ENCODE peak calls at places on chromosomes 2 and 18, in seven cellular contexts. H, V, D, I, S, C and T are unnamed samples.

GRCh38 chr2:173149491-173149890 is 73.8 kb downstream of the MAP3K20 start:
- DNase-seq in I (no peak), V (no peak), D (no peak), C (peak), H (no peak), S (no peak), T (no peak)

GRCh38 chr2:241232736-241233575 is 44.5 kb downstream of the ANO7 start:
- DNase-seq in S (no peak), C (no peak), D (no peak), H (no peak), V (no peak), I (no peak), T (no peak)

GRCh38 chr2:129297430-129297829 is 682.0 kb upstream of the RAB6C start:
- DNase-seq in H (no peak), V (no peak), C (no peak), D (no peak), S (no peak), I (peak), T (no peak)

GRCh38 chr2:218026244-218026643 is 23.4 kb upstream of the TNS1 start:
- DNase-seq in H (no peak), I (no peak), C (no peak), V (no peak), S (no peak), D (no peak), T (no peak)

GRCh38 chr2:239062743-239063142 is 214.9 kb downstream of the TWIST2 start:
- DNase-seq in V (no peak), S (no peak), D (no peak), I (no peak), C (no peak), H (no peak), T (no peak)

GRCh38 chr2:121049141-121049540 is 235.9 kb downstream of the TFCP2L1 start:
- DNase-seq in V (no peak), C (no peak), H (no peak), I (no peak), D (no peak), S (no peak), T (no peak)

GRCh38 chr2:173881466-173881865 is 83.7 kb downstream of the SP3 start:
- DNase-seq in C (no peak), D (no peak), H (no peak), I (peak), V (no peak), S (no peak), T (peak)

GRCh38 chr2:136363921-136364320 is 246.0 kb upstream of the CXCR4 start:
- DNase-seq in V (no peak), I (no peak), D (no peak), H (no peak), S (no peak), C (no peak), T (no peak)

GRCh38 chr2:9205963-9206948 is at the start of gene ASAP2:
- DNase-seq in V (peak), H (no peak), D (no peak), S (no peak), C (no peak), I (peak), T (peak)

GRCh38 chr2:10302479-10303173 is at the start of gene HPCAL1:
- DNase-seq in D (no peak), S (peak), I (peak), V (peak), C (peak), H (peak), T (peak)

GRCh38 chr2:232511336-232511863 is 8.8 kb upstream of the PRSS56 start:
- DNase-seq in C (no peak), I (no peak), S (no peak), V (no peak), H (no peak), D (no peak), T (peak)

GRCh38 chr2:74524005-74524404 is 2.0 kb downstream of the DQX1 start:
- DNase-seq in H (no peak), D (no peak), S (no peak), V (no peak), I (no peak), C (no peak), T (no peak)

GRCh38 chr2:216545359-216545758 is 46.7 kb downstream of the RPL37A start:
- DNase-seq in V (no peak), D (no peak), I (peak), H (no peak), C (no peak), S (no peak), T (no peak)

GRCh38 chr18:57015036-57015805 is 131.7 kb upstream of the BOD1L2 start:
- DNase-seq in H (no peak), I (no peak), C (no peak), S (no peak), D (no peak), V (no peak), T (no peak)

GRCh38 chr18:57134564-57135211 is 12.2 kb upstream of the BOD1L2 start:
- DNase-seq in I (peak), H (no peak), S (no peak), D (no peak), C (no peak), V (no peak), T (no peak)

GRCh38 chr2:65654496-65654895 is 222.1 kb upstream of the SPRED2 start:
- DNase-seq in C (no peak), I (no peak), H (no peak), D (no peak), S (no peak), V (no peak), T (no peak)

GRCh38 chr2:46850742-46851141 is 64.9 kb downstream of the MCFD2 start:
- DNase-seq in D (no peak), V (no peak), S (no peak), H (no peak), C (no peak), I (no peak), T (no peak)

GRCh38 chr2:218006741-218007140 is 3.9 kb upstream of the TNS1 start:
- DNase-seq in D (no peak), C (no peak), I (no peak), H (no peak), V (no peak), S (no peak), T (no peak)

GRCh38 chr2:115303-115702 is 69.0 kb upstream of the FAM110C start:
- DNase-seq in I (no peak), C (no peak), H (no peak), V (peak), S (peak), D (no peak), T (no peak)

GRCh38 chr2:28631514-28632206 is 120.0 kb upstream of the PPP1CB start:
- DNase-seq in D (no peak), H (no peak), C (no peak), I (no peak), S (no peak), V (no peak), T (no peak)

GRCh38 chr2:231780123-231780908 is 766 bp downstream of the PDE6D start:
- DNase-seq in I (peak), V (peak), C (no peak), D (no peak), S (no peak), H (no peak), T (peak)

GRCh38 chr2:6441800-6442199 is 423.9 kb downstream of the CMPK2 start:
- DNase-seq in H (no peak), D (no peak), S (no peak), C (no peak), V (no peak), I (no peak), T (no peak)

GRCh38 chr18:69943021-69943420 is 4.7 kb downstream of the CD226 start:
- DNase-seq in D (no peak), C (no peak), I (no peak), S (no peak), V (no peak), H (no peak), T (no peak)

GRCh38 chr2:76850969-76851368 is 671.2 kb downstream of the LRRTM4 start:
- DNase-seq in I (no peak), C (no peak), V (no peak), H (no peak), D (no peak), S (no peak), T (no peak)

GRCh38 chr2:71306762-71307161 is 24.8 kb upstream of the ZNF638 start:
- DNase-seq in C (no peak), H (no peak), S (no peak), V (no peak), D (no peak), I (no peak), T (no peak)

GRCh38 chr2:231129216-231129615 is 4.4 kb upstream of the HTR2B start:
- DNase-seq in C (no peak), I (no peak), V (no peak), S (no peak), D (no peak), H (no peak), T (no peak)

GRCh38 chr2:26347286-26347865 is 787 bp upstream of the ADGRF3 start:
- DNase-seq in S (no peak), C (no peak), I (peak), D (no peak), H (no peak), V (no peak), T (no peak)

GRCh38 chr2:17606851-17607250 is 66.4 kb downstream of the VSNL1 start:
- DNase-seq in H (no peak), I (no peak), C (no peak), D (no peak), V (no peak), S (no peak), T (no peak)

GRCh38 chr2:128313076-128313836 is 5.4 kb downstream of the HS6ST1 start:
- DNase-seq in D (no peak), V (no peak), C (no peak), I (no peak), S (peak), H (no peak), T (peak)

GRCh38 chr18:49812321-49813070 is 837 bp downstream of the ACAA2 start:
- DNase-seq in I (no peak), H (no peak), C (no peak), D (no peak), V (no peak), S (no peak), T (peak)

DNA sequence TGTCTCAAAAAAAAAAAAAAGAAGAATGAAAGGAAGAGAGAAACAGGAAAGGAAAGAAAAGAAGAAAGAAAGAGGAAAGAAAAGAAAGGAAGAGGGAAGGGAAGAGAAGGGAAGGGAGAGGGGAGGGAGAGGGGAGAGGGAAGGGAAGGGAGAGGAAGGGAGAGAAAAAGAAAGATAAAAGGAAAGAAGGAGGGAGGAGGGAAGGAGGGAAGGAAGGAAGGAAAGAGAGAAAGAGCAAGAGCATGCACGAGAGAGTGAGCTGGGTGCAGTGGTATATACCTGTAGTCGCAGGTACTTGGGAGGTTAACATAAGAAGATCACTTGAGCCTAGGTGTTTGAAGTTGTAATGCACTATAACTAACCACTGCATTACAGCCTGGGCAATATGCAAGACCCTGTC is 6.6 kb upstream of the BAZ2B start:
- DNase-seq in H (no peak), I (no peak), D (no peak), S (no peak), C (no peak), V (no peak), T (no peak)
- TF ChIP-seq SIN3A in H (no peak), I (no peak), D (no peak), S (no peak), C (no peak), V (no peak), T (no peak)

DNA sequence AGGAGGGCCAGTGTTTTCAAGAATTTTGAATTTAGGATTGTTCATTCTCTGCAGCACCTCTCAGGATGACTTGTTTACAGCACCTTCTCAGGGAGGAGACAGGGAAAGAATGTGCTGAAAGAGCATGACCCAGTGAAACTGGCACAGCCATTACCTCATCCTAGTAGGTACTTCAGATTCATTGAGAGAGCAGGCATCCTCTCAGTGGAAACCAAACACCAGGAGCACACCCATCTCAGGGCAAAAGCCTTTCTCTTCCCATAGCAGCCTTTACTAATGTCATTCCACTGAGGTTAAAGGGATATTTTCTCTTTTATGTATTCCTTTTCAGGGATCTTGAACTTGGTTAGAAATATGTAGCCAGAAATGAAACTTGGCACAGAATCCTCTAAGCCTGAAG is 2.6 kb downstream of the MAP2 start:
- DNase-seq in H (no peak), I (no peak), C (no peak), S (no peak), V (no peak), D (no peak), T (peak)
- TF ChIP-seq SIN3A in H (no peak), I (no peak), C (no peak), S (no peak), V (no peak), D (no peak), T (no peak)

GRCh38 chr2:133641497-133641896 is 73.2 kb upstream of the NCKAP5 start:
- DNase-seq in I (no peak), V (no peak), C (no peak), H (no peak), D (no peak), S (peak), T (no peak)
- TF ChIP-seq SIN3A in I (no peak), V (no peak), C (no peak), H (no peak), D (no peak), S (peak), T (no peak)

DNA sequence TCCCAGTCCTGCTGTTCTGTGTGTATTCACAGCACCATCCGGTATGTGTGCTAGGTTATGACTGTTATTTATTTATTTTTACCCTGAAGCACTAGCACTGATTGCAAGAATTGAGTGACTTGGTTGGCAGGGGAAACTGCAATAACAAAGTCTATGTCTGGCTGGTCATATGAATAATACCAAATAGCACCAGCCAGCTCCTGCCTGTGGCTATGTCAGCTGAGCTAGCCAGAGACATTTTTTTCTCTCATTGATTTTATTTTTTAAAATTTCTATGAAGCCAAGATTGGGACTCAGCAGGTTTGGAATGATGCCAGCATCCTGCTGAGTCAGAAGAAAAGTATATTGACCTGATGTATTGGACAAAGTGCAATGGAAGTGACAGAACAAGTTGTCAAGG is 188.5 kb upstream of the CDH2 start:
- DNase-seq in C (no peak), V (no peak), H (no peak), S (no peak), I (no peak), D (peak), T (no peak)
- TF ChIP-seq SIN3A in C (no peak), V (no peak), H (no peak), S (no peak), I (no peak), D (no peak), T (no peak)

GRCh38 chr2:226728996-226729395 is 70.6 kb downstream of the IRS1 start:
- DNase-seq in D (no peak), S (no peak), V (no peak), C (no peak), I (no peak), H (no peak), T (no peak)

GRCh38 chr2:226732478-226733188 is 67.0 kb downstream of the IRS1 start:
- DNase-seq in C (no peak), H (no peak), I (no peak), V (peak), S (no peak), D (no peak), T (no peak)

GRCh38 chr2:226733189-226733858 is 66.3 kb downstream of the IRS1 start:
- DNase-seq in I (no peak), H (no peak), C (no peak), S (no peak), V (peak), D (no peak), T (no peak)

GRCh38 chr2:226727251-226727650 is 72.4 kb downstream of the IRS1 start:
- DNase-seq in I (no peak), S (no peak), H (no peak), D (no peak), V (no peak), C (no peak), T (no peak)

GRCh38 chr2:226730487-226730886 is 69.1 kb downstream of the IRS1 start:
- DNase-seq in D (no peak), C (no peak), V (peak), I (peak), S (peak), H (no peak), T (peak)
- TF ChIP-seq SIN3A in D (no peak), C (no peak), V (no peak), I (no peak), S (no peak), H (no peak), T (no peak)

GRCh38 chr2:199230091-199230490 is 227.6 kb downstream of the SATB2 start:
- DNase-seq in I (no peak), S (no peak), V (no peak), D (no peak), C (no peak), H (no peak), T (no peak)

GRCh38 chr2:199223791-199224190 is 233.9 kb downstream of the SATB2 start:
- DNase-seq in C (no peak), V (peak), D (no peak), S (no peak), H (no peak), I (peak), T (no peak)

GRCh38 chr2:199228887-199229819 is 228.6 kb downstream of the SATB2 start:
- DNase-seq in D (peak), I (peak), C (peak), H (no peak), V (no peak), S (no peak), T (no peak)
- TF ChIP-seq SIN3A in D (no peak), I (no peak), C (no peak), H (no peak), V (no peak), S (no peak), T (no peak)